ENCODE peak calls at places on chromosomes 12 and 14, in four cellular contexts. One of them, this sample, is unnamed. For H3K9me3, the result is how much of the 10 kb centered on the place peaks cover.

GRCh38 chr12:40325349-40325960 is 100.7 kb downstream of the LRRK2 start:
- DNase-seq in astrocyte: no peak
- DNase-seq in mammary epithelial cell: peak
- DNase-seq in GM23248: peak
- DNase-seq in this sample: peak

GRCh38 chr12:27979145-27979544 is 6.6 kb upstream of the PTHLH start:
- DNase-seq in astrocyte: no peak
- DNase-seq in mammary epithelial cell: no peak
- DNase-seq in GM23248: peak
- DNase-seq in this sample: no peak

GRCh38 chr14:68937790-68938514 is 41.1 kb downstream of the ACTN1 start:
- DNase-seq in astrocyte: no peak
- DNase-seq in mammary epithelial cell: peak
- DNase-seq in GM23248: peak
- DNase-seq in this sample: no peak

GRCh38 chr12:47067778-47068431 is 11.5 kb upstream of the PCED1B start:
- DNase-seq in astrocyte: no peak
- DNase-seq in mammary epithelial cell: no peak
- DNase-seq in GM23248: no peak
- DNase-seq in this sample: no peak

GRCh38 chr14:64786296-64787149 is 82.3 kb downstream of the PLEKHG3 start:
- DNase-seq in astrocyte: peak
- DNase-seq in mammary epithelial cell: no peak
- DNase-seq in GM23248: peak
- DNase-seq in this sample: no peak

GRCh38 chr12:124854637-124855184 is 9.0 kb downstream of the SCARB1 start:
- DNase-seq in astrocyte: no peak
- DNase-seq in mammary epithelial cell: no peak
- DNase-seq in GM23248: no peak
- DNase-seq in this sample: no peak

GRCh38 chr12:69698769-69699540 is at the start of gene BEST3:
- DNase-seq in astrocyte: no peak
- DNase-seq in mammary epithelial cell: no peak
- DNase-seq in GM23248: no peak
- DNase-seq in this sample: peak

GRCh38 chr14:72663956-72664650 is 229.8 kb downstream of the DPF3 start:
- DNase-seq in astrocyte: peak
- DNase-seq in mammary epithelial cell: no peak
- DNase-seq in GM23248: no peak
- DNase-seq in this sample: no peak

GRCh38 chr12:57430117-57430930 is 519 bp downstream of the R3HDM2 start:
- DNase-seq in astrocyte: peak
- DNase-seq in mammary epithelial cell: peak
- DNase-seq in GM23248: peak
- DNase-seq in this sample: peak

GRCh38 chr14:36067428-36068187 is 108.9 kb downstream of the PTCSC3 start:
- DNase-seq in astrocyte: no peak
- DNase-seq in mammary epithelial cell: no peak
- DNase-seq in GM23248: no peak
- DNase-seq in this sample: no peak

GRCh38 chr14:50830044-50830931 is 674 bp downstream of the NIN start:
- DNase-seq in astrocyte: peak
- DNase-seq in mammary epithelial cell: peak
- DNase-seq in GM23248: peak
- DNase-seq in this sample: peak

GRCh38 chr12:57011438-57012424 is 4.6 kb downstream of the TAC3 start:
- DNase-seq in astrocyte: no peak
- DNase-seq in mammary epithelial cell: no peak
- DNase-seq in GM23248: peak
- DNase-seq in this sample: peak

GRCh38 chr14:64202731-64203130 is 91.4 kb downstream of the ESR2 start:
- DNase-seq in astrocyte: no peak
- DNase-seq in mammary epithelial cell: no peak
- DNase-seq in GM23248: no peak
- DNase-seq in this sample: no peak

GRCh38 chr14:37018571-37019240 is 153.7 kb downstream of the SLC25A21 start:
- DNase-seq in astrocyte: no peak
- DNase-seq in mammary epithelial cell: no peak
- DNase-seq in GM23248: no peak
- DNase-seq in this sample: no peak

GRCh38 chr12:51864701-51865469 is 16.4 kb upstream of the FIGNL2 start:
- DNase-seq in astrocyte: no peak
- DNase-seq in mammary epithelial cell: no peak
- DNase-seq in GM23248: no peak
- DNase-seq in this sample: no peak

GRCh38 chr12:111773801-111774551 is 7.2 kb downstream of the ALDH2 start:
- DNase-seq in astrocyte: peak
- DNase-seq in mammary epithelial cell: peak
- DNase-seq in GM23248: peak
- DNase-seq in this sample: peak

GRCh38 chr14:30521899-30522736 is 36.8 kb upstream of the G2E3 start:
- DNase-seq in astrocyte: peak
- DNase-seq in mammary epithelial cell: peak
- DNase-seq in GM23248: peak
- DNase-seq in this sample: peak

GRCh38 chr12:94725375-94726168 is 75.2 kb upstream of the TMCC3 start:
- DNase-seq in astrocyte: peak
- DNase-seq in mammary epithelial cell: peak
- DNase-seq in GM23248: peak
- DNase-seq in this sample: no peak

GRCh38 chr12:128567730-128568129 is 256.0 kb downstream of the SLC15A4 start:
- DNase-seq in astrocyte: no peak
- DNase-seq in mammary epithelial cell: no peak
- DNase-seq in GM23248: no peak
- DNase-seq in this sample: no peak

GRCh38 chr14:40164083-40164482 is 731.9 kb upstream of the FBXO33 start:
- DNase-seq in astrocyte: peak
- DNase-seq in mammary epithelial cell: no peak
- DNase-seq in GM23248: peak
- DNase-seq in this sample: no peak

GRCh38 chr14:86639146-86639545 is 1109.2 kb downstream of the FLRT2 start:
- DNase-seq in astrocyte: no peak
- DNase-seq in mammary epithelial cell: no peak
- DNase-seq in GM23248: peak
- DNase-seq in this sample: no peak

GRCh38 chr12:110743571-110744093 is 941 bp upstream of the PPP1CC start:
- DNase-seq in astrocyte: no peak
- DNase-seq in mammary epithelial cell: peak
- DNase-seq in GM23248: peak
- DNase-seq in this sample: no peak

GRCh38 chr12:19967001-19967400 is 401.3 kb upstream of the PDE3A start:
- DNase-seq in astrocyte: peak
- DNase-seq in mammary epithelial cell: no peak
- DNase-seq in GM23248: peak
- DNase-seq in this sample: no peak

GRCh38 chr12:124720687-124721500 is 142.8 kb downstream of the SCARB1 start:
- DNase-seq in astrocyte: peak
- DNase-seq in mammary epithelial cell: no peak
- DNase-seq in GM23248: peak
- DNase-seq in this sample: no peak

GRCh38 chr14:93035917-93036651 is 79.6 kb downstream of the ITPK1 start:
- DNase-seq in astrocyte: no peak
- DNase-seq in mammary epithelial cell: peak
- DNase-seq in GM23248: peak
- DNase-seq in this sample: no peak

GRCh38 chr12:25655702-25656101 is 102.6 kb upstream of the LMNTD1 start:
- DNase-seq in astrocyte: no peak
- DNase-seq in mammary epithelial cell: peak
- DNase-seq in GM23248: no peak
- DNase-seq in this sample: no peak

GRCh38 chr14:102325791-102326345 is 6.3 kb downstream of the ZNF839 start:
- DNase-seq in astrocyte: no peak
- DNase-seq in mammary epithelial cell: peak
- DNase-seq in GM23248: no peak
- DNase-seq in this sample: no peak

GRCh38 chr14:49160983-49161382 is 425.2 kb downstream of the RPS29 start:
- DNase-seq in astrocyte: no peak
- DNase-seq in mammary epithelial cell: no peak
- DNase-seq in GM23248: no peak
- DNase-seq in this sample: no peak

DNA sequence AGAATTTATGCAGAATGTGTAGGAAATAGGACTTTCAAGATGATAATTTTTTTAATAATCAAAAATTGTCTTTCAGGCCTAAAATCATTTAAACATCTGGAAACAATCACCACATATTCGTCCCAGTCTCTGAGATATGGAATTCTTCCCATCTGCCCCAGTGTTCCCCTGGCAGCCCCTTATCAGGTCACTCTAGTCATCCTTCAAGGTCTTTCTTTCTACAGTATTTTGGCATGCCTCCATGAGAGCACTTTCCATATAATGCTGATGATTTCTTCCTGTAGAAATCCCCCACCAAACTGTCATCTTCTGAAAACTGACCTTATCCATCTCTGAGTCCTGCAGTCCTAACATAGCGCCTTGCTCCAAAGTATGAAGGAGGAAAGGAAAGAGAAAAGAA is 422.1 kb downstream of the RPS29 start:
- DNase-seq in astrocyte: no peak
- DNase-seq in mammary epithelial cell: no peak
- DNase-seq in GM23248: no peak
- DNase-seq in this sample: no peak
- H3K9me3 ChIP-seq in astrocyte: under half
- H3K9me3 ChIP-seq in mammary epithelial cell: under half
- H3K9me3 ChIP-seq in GM23248: under half
- H3K9me3 ChIP-seq in this sample: under half

DNA sequence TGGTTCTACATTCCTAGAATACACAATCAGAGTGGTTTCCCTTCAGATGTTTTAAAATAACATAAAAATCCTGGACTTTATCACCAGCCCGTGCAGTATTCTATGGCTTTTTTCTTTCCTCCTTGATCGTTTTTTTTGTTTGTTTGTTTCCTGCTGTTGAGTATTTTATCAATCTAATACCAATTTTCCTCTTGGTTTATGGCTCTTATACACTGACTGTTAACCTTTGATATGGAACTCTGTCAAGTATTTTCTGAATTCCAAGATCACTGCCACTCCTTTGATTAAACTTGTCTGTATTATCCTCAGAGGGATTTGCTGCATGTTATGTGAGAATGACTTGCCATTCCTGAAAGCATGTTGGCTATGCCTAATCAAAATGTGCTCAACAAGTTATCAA is 88.4 kb downstream of the PELI2 start:
- DNase-seq in astrocyte: no peak
- DNase-seq in mammary epithelial cell: no peak
- DNase-seq in GM23248: no peak
- DNase-seq in this sample: no peak
- TF ChIP-seq EZH2 in astrocyte: no peak
- TF ChIP-seq EZH2 in mammary epithelial cell: no peak
- TF ChIP-seq EZH2 in GM23248: no peak
- TF ChIP-seq EZH2 in this sample: no peak

DNA sequence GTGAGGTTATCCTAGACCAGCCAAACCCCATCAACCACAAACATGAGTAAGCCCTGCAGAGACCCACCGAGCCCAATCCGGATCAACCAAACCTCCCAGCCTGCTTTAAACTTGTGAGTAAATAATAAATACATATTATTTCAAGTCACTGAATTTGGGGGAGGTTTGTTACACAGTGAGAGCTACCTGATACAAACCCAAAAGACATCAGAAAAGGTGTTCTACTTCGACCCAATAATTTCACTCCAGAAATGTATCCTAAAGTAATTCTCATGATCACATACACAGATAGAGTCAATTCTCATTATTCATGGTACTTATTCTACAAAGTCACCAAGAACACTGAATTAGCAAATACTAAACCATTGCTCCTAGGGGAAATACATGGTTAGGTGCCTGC is 16.2 kb upstream of the CORO1C start:
- DNase-seq in astrocyte: no peak
- DNase-seq in mammary epithelial cell: peak
- DNase-seq in GM23248: no peak
- DNase-seq in this sample: no peak
- H3K9me3 ChIP-seq in astrocyte: under half
- H3K9me3 ChIP-seq in mammary epithelial cell: under half
- H3K9me3 ChIP-seq in GM23248: under half
- H3K9me3 ChIP-seq in this sample: under half

GRCh38 chr12:114393569-114393968 is 12.4 kb downstream of the TBX5 start:
- DNase-seq in astrocyte: no peak
- DNase-seq in mammary epithelial cell: no peak
- DNase-seq in GM23248: no peak
- DNase-seq in this sample: no peak
- TF ChIP-seq EZH2 in astrocyte: no peak
- TF ChIP-seq EZH2 in mammary epithelial cell: no peak
- TF ChIP-seq EZH2 in GM23248: no peak
- TF ChIP-seq EZH2 in this sample: no peak

GRCh38 chr14:29489911-29490310 is 437.7 kb downstream of the PRKD1 start:
- DNase-seq in astrocyte: no peak
- DNase-seq in mammary epithelial cell: no peak
- DNase-seq in GM23248: no peak
- DNase-seq in this sample: no peak
- H3K9me3 ChIP-seq in astrocyte: under half
- H3K9me3 ChIP-seq in mammary epithelial cell: under half
- H3K9me3 ChIP-seq in GM23248: under half
- H3K9me3 ChIP-seq in this sample: under half